ENCODE peak calls at places on chromosomes 6 and 20, in seven cellular contexts. One of them, this sample, is unnamed.

GRCh38 chr20:42308980-42309524 is 690.9 kb upstream of the CHD6 start:
- DNase-seq in foreskin fibroblast: no peak
- DNase-seq in fibroblast of lung: no peak
- DNase-seq in stomach: no peak
- DNase-seq in stimulated activated naive CD8-positive, alpha-beta T cell treated with anti-CD3 and anti-CD28 coated beads, Interleukin-15, Interleukin-2, amounts not matched to agents 100 U/mL and 50 U/mL, for 24 hours: no peak
- DNase-seq in iPS DF 6.9: no peak
- DNase-seq in germinal center: no peak
- DNase-seq in this sample: no peak

GRCh38 chr20:24746351-24746685 is 202.8 kb upstream of the CST7 start:
- DNase-seq in stimulated activated naive CD8-positive, alpha-beta T cell treated with anti-CD3 and anti-CD28 coated beads, Interleukin-15, Interleukin-2, amounts not matched to agents 100 U/mL and 50 U/mL, for 24 hours: no peak
- DNase-seq in foreskin fibroblast: no peak
- DNase-seq in germinal center: no peak
- DNase-seq in stomach: peak; percentile 75
- DNase-seq in iPS DF 6.9: no peak
- DNase-seq in fibroblast of lung: no peak
- DNase-seq in this sample: no peak

GRCh38 chr6:116101298-116101718 is 655 bp downstream of the NT5DC1 start:
- DNase-seq in stomach: no peak
- DNase-seq in germinal center: no peak
- DNase-seq in iPS DF 6.9: no peak
- DNase-seq in stimulated activated naive CD8-positive, alpha-beta T cell treated with anti-CD3 and anti-CD28 coated beads, Interleukin-15, Interleukin-2, amounts not matched to agents 100 U/mL and 50 U/mL, for 24 hours: no peak
- DNase-seq in fibroblast of lung: no peak
- DNase-seq in foreskin fibroblast: no peak
- DNase-seq in this sample: no peak

GRCh38 chr6:18100296-18100695 is 22.2 kb downstream of the NHLRC1 start:
- DNase-seq in iPS DF 6.9: no peak
- DNase-seq in germinal center: no peak
- DNase-seq in stimulated activated naive CD8-positive, alpha-beta T cell treated with anti-CD3 and anti-CD28 coated beads, Interleukin-15, Interleukin-2, amounts not matched to agents 100 U/mL and 50 U/mL, for 24 hours: no peak
- DNase-seq in foreskin fibroblast: no peak
- DNase-seq in stomach: no peak
- DNase-seq in fibroblast of lung: no peak
- DNase-seq in this sample: no peak

GRCh38 chr20:36349384-36350170 is 43.4 kb downstream of the DLGAP4 start:
- DNase-seq in stomach: no peak
- DNase-seq in iPS DF 6.9: no peak
- DNase-seq in fibroblast of lung: no peak
- DNase-seq in germinal center: no peak
- DNase-seq in stimulated activated naive CD8-positive, alpha-beta T cell treated with anti-CD3 and anti-CD28 coated beads, Interleukin-15, Interleukin-2, amounts not matched to agents 100 U/mL and 50 U/mL, for 24 hours: no peak
- DNase-seq in foreskin fibroblast: no peak
- DNase-seq in this sample: no peak

GRCh38 chr6:31227143-31227542 is 44.7 kb downstream of the HLA-C start:
- DNase-seq in germinal center: no peak
- DNase-seq in stomach: no peak
- DNase-seq in iPS DF 6.9: no peak
- DNase-seq in stimulated activated naive CD8-positive, alpha-beta T cell treated with anti-CD3 and anti-CD28 coated beads, Interleukin-15, Interleukin-2, amounts not matched to agents 100 U/mL and 50 U/mL, for 24 hours: no peak
- DNase-seq in fibroblast of lung: no peak
- DNase-seq in foreskin fibroblast: no peak
- DNase-seq in this sample: no peak

GRCh38 chr20:17735206-17735804 is 35.5 kb downstream of the BANF2 start:
- DNase-seq in iPS DF 6.9: no peak
- DNase-seq in fibroblast of lung: peak; percentile 61
- DNase-seq in foreskin fibroblast: peak; percentile 62
- DNase-seq in stimulated activated naive CD8-positive, alpha-beta T cell treated with anti-CD3 and anti-CD28 coated beads, Interleukin-15, Interleukin-2, amounts not matched to agents 100 U/mL and 50 U/mL, for 24 hours: no peak
- DNase-seq in germinal center: no peak
- DNase-seq in stomach: no peak
- DNase-seq in this sample: no peak

GRCh38 chr20:16271450-16271849 is 301.8 kb downstream of the KIF16B start:
- DNase-seq in foreskin fibroblast: no peak
- DNase-seq in fibroblast of lung: no peak
- DNase-seq in stomach: no peak
- DNase-seq in iPS DF 6.9: no peak
- DNase-seq in stimulated activated naive CD8-positive, alpha-beta T cell treated with anti-CD3 and anti-CD28 coated beads, Interleukin-15, Interleukin-2, amounts not matched to agents 100 U/mL and 50 U/mL, for 24 hours: no peak
- DNase-seq in germinal center: no peak
- DNase-seq in this sample: no peak

GRCh38 chr20:3621111-3621510 is 42.1 kb downstream of the GFRA4 start:
- DNase-seq in fibroblast of lung: no peak
- DNase-seq in foreskin fibroblast: no peak
- DNase-seq in stomach: no peak
- DNase-seq in stimulated activated naive CD8-positive, alpha-beta T cell treated with anti-CD3 and anti-CD28 coated beads, Interleukin-15, Interleukin-2, amounts not matched to agents 100 U/mL and 50 U/mL, for 24 hours: no peak
- DNase-seq in germinal center: no peak
- DNase-seq in iPS DF 6.9: no peak
- DNase-seq in this sample: no peak

GRCh38 chr6:128131566-128131965 is 230.7 kb upstream of the THEMIS start:
- DNase-seq in foreskin fibroblast: peak; percentile 37
- DNase-seq in stimulated activated naive CD8-positive, alpha-beta T cell treated with anti-CD3 and anti-CD28 coated beads, Interleukin-15, Interleukin-2, amounts not matched to agents 100 U/mL and 50 U/mL, for 24 hours: no peak
- DNase-seq in germinal center: no peak
- DNase-seq in stomach: no peak
- DNase-seq in iPS DF 6.9: no peak
- DNase-seq in fibroblast of lung: peak; percentile 75
- DNase-seq in this sample: no peak

GRCh38 chr6:162379762-162380409 is 347.7 kb downstream of the PRKN start:
- DNase-seq in iPS DF 6.9: no peak
- DNase-seq in fibroblast of lung: peak; percentile 66
- DNase-seq in stimulated activated naive CD8-positive, alpha-beta T cell treated with anti-CD3 and anti-CD28 coated beads, Interleukin-15, Interleukin-2, amounts not matched to agents 100 U/mL and 50 U/mL, for 24 hours: no peak
- DNase-seq in germinal center: no peak
- DNase-seq in stomach: no peak
- DNase-seq in foreskin fibroblast: peak; percentile 90
- DNase-seq in this sample: no peak

GRCh38 chr20:61728786-61729365 is 336.8 kb downstream of the TAF4 start:
- DNase-seq in iPS DF 6.9: no peak
- DNase-seq in foreskin fibroblast: no peak
- DNase-seq in germinal center: no peak
- DNase-seq in fibroblast of lung: no peak
- DNase-seq in stomach: no peak
- DNase-seq in stimulated activated naive CD8-positive, alpha-beta T cell treated with anti-CD3 and anti-CD28 coated beads, Interleukin-15, Interleukin-2, amounts not matched to agents 100 U/mL and 50 U/mL, for 24 hours: no peak
- DNase-seq in this sample: no peak

GRCh38 chr20:35757098-35757705 is 14.6 kb upstream of the PHF20 start:
- DNase-seq in fibroblast of lung: no peak
- DNase-seq in foreskin fibroblast: no peak
- DNase-seq in germinal center: no peak
- DNase-seq in stimulated activated naive CD8-positive, alpha-beta T cell treated with anti-CD3 and anti-CD28 coated beads, Interleukin-15, Interleukin-2, amounts not matched to agents 100 U/mL and 50 U/mL, for 24 hours: no peak
- DNase-seq in iPS DF 6.9: no peak
- DNase-seq in stomach: no peak
- DNase-seq in this sample: no peak

GRCh38 chr6:84017709-84018452 is 15.7 kb upstream of the MRAP2 start:
- DNase-seq in stimulated activated naive CD8-positive, alpha-beta T cell treated with anti-CD3 and anti-CD28 coated beads, Interleukin-15, Interleukin-2, amounts not matched to agents 100 U/mL and 50 U/mL, for 24 hours: no peak
- DNase-seq in stomach: no peak
- DNase-seq in iPS DF 6.9: no peak
- DNase-seq in foreskin fibroblast: no peak
- DNase-seq in fibroblast of lung: no peak
- DNase-seq in germinal center: no peak
- DNase-seq in this sample: no peak

GRCh38 chr6:3356056-3356823 is 97.5 kb downstream of the PSMG4 start:
- DNase-seq in stimulated activated naive CD8-positive, alpha-beta T cell treated with anti-CD3 and anti-CD28 coated beads, Interleukin-15, Interleukin-2, amounts not matched to agents 100 U/mL and 50 U/mL, for 24 hours: peak; percentile 54
- DNase-seq in iPS DF 6.9: peak; percentile 72
- DNase-seq in stomach: peak; percentile 59
- DNase-seq in germinal center: peak; percentile 87
- DNase-seq in foreskin fibroblast: peak; percentile 72
- DNase-seq in fibroblast of lung: peak; percentile 75
- DNase-seq in this sample: no peak

GRCh38 chr20:1020614-1021013 is 18.5 kb upstream of the RSPO4 start:
- DNase-seq in fibroblast of lung: no peak
- DNase-seq in stimulated activated naive CD8-positive, alpha-beta T cell treated with anti-CD3 and anti-CD28 coated beads, Interleukin-15, Interleukin-2, amounts not matched to agents 100 U/mL and 50 U/mL, for 24 hours: no peak
- DNase-seq in iPS DF 6.9: no peak
- DNase-seq in foreskin fibroblast: no peak
- DNase-seq in stomach: no peak
- DNase-seq in germinal center: no peak
- DNase-seq in this sample: no peak

GRCh38 chr6:118511930-118512715 is 36.0 kb upstream of the PLN start:
- DNase-seq in germinal center: no peak
- DNase-seq in foreskin fibroblast: no peak
- DNase-seq in stimulated activated naive CD8-positive, alpha-beta T cell treated with anti-CD3 and anti-CD28 coated beads, Interleukin-15, Interleukin-2, amounts not matched to agents 100 U/mL and 50 U/mL, for 24 hours: no peak
- DNase-seq in iPS DF 6.9: no peak
- DNase-seq in stomach: no peak
- DNase-seq in fibroblast of lung: no peak
- DNase-seq in this sample: no peak

GRCh38 chr6:44332585-44332984 is 9.9 kb upstream of the SPATS1 start:
- DNase-seq in iPS DF 6.9: no peak
- DNase-seq in fibroblast of lung: no peak
- DNase-seq in stomach: no peak
- DNase-seq in stimulated activated naive CD8-positive, alpha-beta T cell treated with anti-CD3 and anti-CD28 coated beads, Interleukin-15, Interleukin-2, amounts not matched to agents 100 U/mL and 50 U/mL, for 24 hours: no peak
- DNase-seq in foreskin fibroblast: peak; percentile 11
- DNase-seq in germinal center: no peak
- DNase-seq in this sample: no peak

GRCh38 chr6:14787677-14788076 is 458.2 kb upstream of the JARID2 start:
- DNase-seq in fibroblast of lung: no peak
- DNase-seq in foreskin fibroblast: no peak
- DNase-seq in stomach: no peak
- DNase-seq in stimulated activated naive CD8-positive, alpha-beta T cell treated with anti-CD3 and anti-CD28 coated beads, Interleukin-15, Interleukin-2, amounts not matched to agents 100 U/mL and 50 U/mL, for 24 hours: no peak
- DNase-seq in iPS DF 6.9: no peak
- DNase-seq in germinal center: no peak
- DNase-seq in this sample: no peak

GRCh38 chr6:19697744-19698290 is 139.4 kb upstream of the ID4 start:
- DNase-seq in fibroblast of lung: peak; percentile 59
- DNase-seq in stomach: no peak
- DNase-seq in germinal center: no peak
- DNase-seq in foreskin fibroblast: peak; percentile 64
- DNase-seq in iPS DF 6.9: no peak
- DNase-seq in stimulated activated naive CD8-positive, alpha-beta T cell treated with anti-CD3 and anti-CD28 coated beads, Interleukin-15, Interleukin-2, amounts not matched to agents 100 U/mL and 50 U/mL, for 24 hours: no peak
- DNase-seq in this sample: no peak

GRCh38 chr6:11711994-11712698 is 66.5 kb downstream of the ADTRP start:
- DNase-seq in fibroblast of lung: peak; percentile 12
- DNase-seq in foreskin fibroblast: no peak
- DNase-seq in stimulated activated naive CD8-positive, alpha-beta T cell treated with anti-CD3 and anti-CD28 coated beads, Interleukin-15, Interleukin-2, amounts not matched to agents 100 U/mL and 50 U/mL, for 24 hours: no peak
- DNase-seq in stomach: no peak
- DNase-seq in iPS DF 6.9: no peak
- DNase-seq in germinal center: no peak
- DNase-seq in this sample: no peak

GRCh38 chr20:9172908-9173307 is 104.0 kb downstream of the PLCB4 start:
- DNase-seq in stimulated activated naive CD8-positive, alpha-beta T cell treated with anti-CD3 and anti-CD28 coated beads, Interleukin-15, Interleukin-2, amounts not matched to agents 100 U/mL and 50 U/mL, for 24 hours: no peak
- DNase-seq in stomach: no peak
- DNase-seq in foreskin fibroblast: peak; percentile 16
- DNase-seq in fibroblast of lung: peak; percentile 23
- DNase-seq in iPS DF 6.9: no peak
- DNase-seq in germinal center: no peak
- DNase-seq in this sample: peak; percentile 39

GRCh38 chr6:133951881-133952814 is 876 bp upstream of the TBPL1 start:
- DNase-seq in iPS DF 6.9: no peak
- DNase-seq in fibroblast of lung: peak; percentile 83
- DNase-seq in stomach: peak; percentile 53
- DNase-seq in foreskin fibroblast: peak; percentile 88
- DNase-seq in stimulated activated naive CD8-positive, alpha-beta T cell treated with anti-CD3 and anti-CD28 coated beads, Interleukin-15, Interleukin-2, amounts not matched to agents 100 U/mL and 50 U/mL, for 24 hours: peak; percentile 51
- DNase-seq in germinal center: peak; percentile 79
- DNase-seq in this sample: no peak

GRCh38 chr6:5622276-5623005 is 361.1 kb downstream of the FARS2 start:
- DNase-seq in foreskin fibroblast: no peak
- DNase-seq in stomach: no peak
- DNase-seq in germinal center: no peak
- DNase-seq in fibroblast of lung: no peak
- DNase-seq in iPS DF 6.9: no peak
- DNase-seq in stimulated activated naive CD8-positive, alpha-beta T cell treated with anti-CD3 and anti-CD28 coated beads, Interleukin-15, Interleukin-2, amounts not matched to agents 100 U/mL and 50 U/mL, for 24 hours: no peak
- DNase-seq in this sample: no peak

GRCh38 chr6:144690659-144691058 is 405.5 kb downstream of the UTRN start:
- DNase-seq in germinal center: no peak
- DNase-seq in foreskin fibroblast: no peak
- DNase-seq in stomach: no peak
- DNase-seq in fibroblast of lung: no peak
- DNase-seq in stimulated activated naive CD8-positive, alpha-beta T cell treated with anti-CD3 and anti-CD28 coated beads, Interleukin-15, Interleukin-2, amounts not matched to agents 100 U/mL and 50 U/mL, for 24 hours: no peak
- DNase-seq in iPS DF 6.9: no peak
- DNase-seq in this sample: no peak

GRCh38 chr6:25279748-25280616 is 808 bp downstream of the CARMIL1 start:
- DNase-seq in fibroblast of lung: no peak
- DNase-seq in iPS DF 6.9: no peak
- DNase-seq in foreskin fibroblast: no peak
- DNase-seq in stimulated activated naive CD8-positive, alpha-beta T cell treated with anti-CD3 and anti-CD28 coated beads, Interleukin-15, Interleukin-2, amounts not matched to agents 100 U/mL and 50 U/mL, for 24 hours: peak; percentile 24
- DNase-seq in germinal center: peak; percentile 21
- DNase-seq in stomach: peak; percentile 38
- DNase-seq in this sample: no peak

GRCh38 chr6:136415351-136416005 is 125.8 kb upstream of the BCLAF1 start:
- DNase-seq in germinal center: no peak
- DNase-seq in fibroblast of lung: peak; percentile 50
- DNase-seq in stimulated activated naive CD8-positive, alpha-beta T cell treated with anti-CD3 and anti-CD28 coated beads, Interleukin-15, Interleukin-2, amounts not matched to agents 100 U/mL and 50 U/mL, for 24 hours: no peak
- DNase-seq in iPS DF 6.9: no peak
- DNase-seq in stomach: no peak
- DNase-seq in foreskin fibroblast: peak; percentile 55
- DNase-seq in this sample: no peak

GRCh38 chr6:31479151-31479932 is 18.6 kb upstream of the MICB start:
- DNase-seq in foreskin fibroblast: no peak
- DNase-seq in fibroblast of lung: no peak
- DNase-seq in germinal center: no peak
- DNase-seq in iPS DF 6.9: no peak
- DNase-seq in stomach: no peak
- DNase-seq in stimulated activated naive CD8-positive, alpha-beta T cell treated with anti-CD3 and anti-CD28 coated beads, Interleukin-15, Interleukin-2, amounts not matched to agents 100 U/mL and 50 U/mL, for 24 hours: no peak
- DNase-seq in this sample: no peak

GRCh38 chr20:46939031-46939430 is 44.4 kb downstream of the EYA2 start:
- DNase-seq in stimulated activated naive CD8-positive, alpha-beta T cell treated with anti-CD3 and anti-CD28 coated beads, Interleukin-15, Interleukin-2, amounts not matched to agents 100 U/mL and 50 U/mL, for 24 hours: no peak
- DNase-seq in foreskin fibroblast: no peak
- DNase-seq in stomach: no peak
- DNase-seq in iPS DF 6.9: peak; percentile 25
- DNase-seq in fibroblast of lung: no peak
- DNase-seq in germinal center: peak; percentile 38
- DNase-seq in this sample: peak; percentile 12

GRCh38 chr6:5674723-5675122 is 332.0 kb downstream of the NRN1 start:
- DNase-seq in fibroblast of lung: no peak
- DNase-seq in germinal center: no peak
- DNase-seq in stimulated activated naive CD8-positive, alpha-beta T cell treated with anti-CD3 and anti-CD28 coated beads, Interleukin-15, Interleukin-2, amounts not matched to agents 100 U/mL and 50 U/mL, for 24 hours: no peak
- DNase-seq in foreskin fibroblast: no peak
- DNase-seq in stomach: no peak
- DNase-seq in iPS DF 6.9: no peak
- DNase-seq in this sample: no peak

GRCh38 chr6:64439274-64439673 is 803.7 kb downstream of the PHF3 start:
- DNase-seq in foreskin fibroblast: no peak
- DNase-seq in iPS DF 6.9: no peak
- DNase-seq in stimulated activated naive CD8-positive, alpha-beta T cell treated with anti-CD3 and anti-CD28 coated beads, Interleukin-15, Interleukin-2, amounts not matched to agents 100 U/mL and 50 U/mL, for 24 hours: no peak
- DNase-seq in stomach: no peak
- DNase-seq in germinal center: no peak
- DNase-seq in fibroblast of lung: peak; percentile 8
- DNase-seq in this sample: no peak

GRCh38 chr6:168116446-168116974 is 37.5 kb upstream of the FRMD1 start:
- DNase-seq in foreskin fibroblast: no peak
- DNase-seq in stimulated activated naive CD8-positive, alpha-beta T cell treated with anti-CD3 and anti-CD28 coated beads, Interleukin-15, Interleukin-2, amounts not matched to agents 100 U/mL and 50 U/mL, for 24 hours: no peak
- DNase-seq in iPS DF 6.9: no peak
- DNase-seq in stomach: no peak
- DNase-seq in fibroblast of lung: no peak
- DNase-seq in germinal center: no peak
- DNase-seq in this sample: no peak

GRCh38 chr6:20400476-20401402 is 940 bp upstream of the E2F3 start:
- DNase-seq in stomach: no peak
- DNase-seq in iPS DF 6.9: no peak
- DNase-seq in stimulated activated naive CD8-positive, alpha-beta T cell treated with anti-CD3 and anti-CD28 coated beads, Interleukin-15, Interleukin-2, amounts not matched to agents 100 U/mL and 50 U/mL, for 24 hours: peak; percentile 62
- DNase-seq in germinal center: peak; percentile 14
- DNase-seq in fibroblast of lung: peak; percentile 44
- DNase-seq in foreskin fibroblast: peak; percentile 51
- DNase-seq in this sample: no peak

GRCh38 chr20:61896058-61896961 is 169.4 kb downstream of the TAF4 start:
- DNase-seq in stomach: peak; percentile 33
- DNase-seq in iPS DF 6.9: no peak
- DNase-seq in fibroblast of lung: peak; percentile 43
- DNase-seq in germinal center: peak; percentile 56
- DNase-seq in stimulated activated naive CD8-positive, alpha-beta T cell treated with anti-CD3 and anti-CD28 coated beads, Interleukin-15, Interleukin-2, amounts not matched to agents 100 U/mL and 50 U/mL, for 24 hours: peak; percentile 16
- DNase-seq in foreskin fibroblast: peak; percentile 71
- DNase-seq in this sample: no peak

GRCh38 chr6:13953061-13953705 is 28.4 kb downstream of the RNF182 start:
- DNase-seq in stomach: no peak
- DNase-seq in foreskin fibroblast: peak; percentile 37
- DNase-seq in fibroblast of lung: peak; percentile 2
- DNase-seq in iPS DF 6.9: no peak
- DNase-seq in stimulated activated naive CD8-positive, alpha-beta T cell treated with anti-CD3 and anti-CD28 coated beads, Interleukin-15, Interleukin-2, amounts not matched to agents 100 U/mL and 50 U/mL, for 24 hours: no peak
- DNase-seq in germinal center: no peak
- DNase-seq in this sample: no peak

GRCh38 chr6:99822741-99823512 is 171.1 kb downstream of the MCHR2 start:
- DNase-seq in fibroblast of lung: peak; percentile 58
- DNase-seq in stomach: no peak
- DNase-seq in foreskin fibroblast: peak; percentile 78
- DNase-seq in stimulated activated naive CD8-positive, alpha-beta T cell treated with anti-CD3 and anti-CD28 coated beads, Interleukin-15, Interleukin-2, amounts not matched to agents 100 U/mL and 50 U/mL, for 24 hours: no peak
- DNase-seq in iPS DF 6.9: no peak
- DNase-seq in germinal center: peak; percentile 10
- DNase-seq in this sample: no peak

GRCh38 chr6:131914234-131914633 is 36.9 kb downstream of the CCN2 start:
- DNase-seq in foreskin fibroblast: peak; percentile 80
- DNase-seq in germinal center: no peak
- DNase-seq in stomach: no peak
- DNase-seq in fibroblast of lung: peak; percentile 45
- DNase-seq in iPS DF 6.9: no peak
- DNase-seq in stimulated activated naive CD8-positive, alpha-beta T cell treated with anti-CD3 and anti-CD28 coated beads, Interleukin-15, Interleukin-2, amounts not matched to agents 100 U/mL and 50 U/mL, for 24 hours: no peak
- DNase-seq in this sample: no peak